ENCODE peak calls at places on chromosomes 16 and 17, in eight cellular contexts. F, G, X, T, I, Q, P and W are unnamed samples.
A peak's percentile ranks its signal among the peaks of the same experiment; 100 is the strongest.

GRCh38 chr16:9136596-9136995 is 45.2 kb downstream of the HAPSTR1 start:
- DNase-seq in F (no peak), G (peak; percentile 18), X (no peak), T (no peak), I (no peak), Q (no peak), P (peak; percentile 2), W (no peak)

GRCh38 chr16:89319628-89319882 is 102.1 kb downstream of the ZNF778 start:
- DNase-seq in F (no peak), G (no peak), X (no peak), T (no peak), I (no peak), Q (no peak), P (no peak), W (no peak)

GRCh38 chr17:8859029-8859803 is 8.3 kb downstream of the PIK3R6 start:
- DNase-seq in F (no peak), G (no peak), X (peak; percentile 96), T (no peak), I (no peak), Q (peak; percentile 25), P (no peak), W (peak; percentile 37)

GRCh38 chr17:2713881-2714280 is 2.3 kb upstream of the CLUH start:
- DNase-seq in F (no peak), G (no peak), X (no peak), T (no peak), I (no peak), Q (no peak), P (no peak), W (no peak)

GRCh38 chr17:34173221-34173620 is 81.9 kb upstream of the CCL2 start:
- DNase-seq in F (no peak), G (no peak), X (peak; percentile 91), T (no peak), I (no peak), Q (no peak), P (no peak), W (peak; percentile 16)

GRCh38 chr17:19013806-19014627 is 9.5 kb upstream of the FAM83G start:
- DNase-seq in F (peak; percentile 52), G (peak; percentile 25), X (no peak), T (no peak), I (no peak), Q (no peak), P (no peak), W (no peak)

GRCh38 chr16:49345829-49346228 is 27.8 kb upstream of the C16orf78 start:
- DNase-seq in F (no peak), G (no peak), X (no peak), T (no peak), I (no peak), Q (no peak), P (no peak), W (no peak)

GRCh38 chr17:58303981-58304734 is 23.4 kb upstream of the MPO start:
- DNase-seq in F (no peak), G (no peak), X (peak; percentile 36), T (no peak), I (no peak), Q (peak; percentile 73), P (peak; percentile 51), W (peak; percentile 62)

GRCh38 chr16:19860146-19861030 is 24.3 kb downstream of the GPRC5B start:
- DNase-seq in F (no peak), G (no peak), X (no peak), T (peak; percentile 98), I (no peak), Q (no peak), P (no peak), W (peak; percentile 82)

GRCh38 chr16:50516890-50517289 is 31.3 kb upstream of the NKD1 start:
- DNase-seq in F (no peak), G (no peak), X (no peak), T (no peak), I (no peak), Q (no peak), P (no peak), W (no peak)

GRCh38 chr17:55750750-55751641 is at the start of gene PCTP:
- DNase-seq in F (peak; percentile 95), G (peak; percentile 97), X (peak; percentile 86), T (peak; percentile 45), I (peak; percentile 87), Q (peak; percentile 81), P (peak; percentile 96), W (peak; percentile 93)

GRCh38 chr16:23640669-23640958 is 496 bp downstream of the PALB2 start:
- DNase-seq in F (no peak), G (no peak), X (peak; percentile 11), T (no peak), I (no peak), Q (no peak), P (no peak), W (peak; percentile 6)

GRCh38 chr16:1788095-1788707 is 5.3 kb downstream of the IGFALS start:
- DNase-seq in F (no peak), G (no peak), X (no peak), T (no peak), I (no peak), Q (no peak), P (no peak), W (no peak)

GRCh38 chr17:19717031-19717360 is 612 bp upstream of the SLC47A2 start:
- DNase-seq in F (no peak), G (no peak), X (no peak), T (no peak), I (no peak), Q (no peak), P (no peak), W (no peak)

GRCh38 chr17:41559548-41559947 is 12.3 kb downstream of the KRT9 start:
- DNase-seq in F (no peak), G (no peak), X (peak; percentile 63), T (no peak), I (no peak), Q (no peak), P (no peak), W (peak; percentile 35)

GRCh38 chr16:23186171-23186570 is 3.6 kb downstream of the SCNN1G start:
- DNase-seq in F (no peak), G (no peak), X (no peak), T (no peak), I (no peak), Q (no peak), P (no peak), W (no peak)

GRCh38 chr17:39246274-39246673 is 20.5 kb upstream of the STAC2 start:
- DNase-seq in F (no peak), G (no peak), X (no peak), T (no peak), I (no peak), Q (no peak), P (no peak), W (no peak)

GRCh38 chr17:17388657-17389496 is 85.7 kb downstream of the NT5M start:
- DNase-seq in F (no peak), G (peak; percentile 39), X (no peak), T (peak; percentile 81), I (no peak), Q (no peak), P (no peak), W (no peak)

GRCh38 chr16:58459344-58460218 is 40.4 kb upstream of the NDRG4 start:
- DNase-seq in F (no peak), G (no peak), X (peak; percentile 75), T (peak; percentile 12), I (no peak), Q (no peak), P (no peak), W (peak; percentile 61)

GRCh38 chr16:12801511-12802042 is 2.1 kb downstream of the CPPED1 start:
- DNase-seq in F (no peak), G (no peak), X (peak; percentile 80), T (peak; percentile 16), I (no peak), Q (no peak), P (peak; percentile 18), W (peak; percentile 90)

GRCh38 chr17:7528842-7529241 is 20.0 kb upstream of the TNFSF12 start:
- DNase-seq in F (no peak), G (no peak), X (no peak), T (no peak), I (no peak), Q (no peak), P (no peak), W (no peak)

DNA sequence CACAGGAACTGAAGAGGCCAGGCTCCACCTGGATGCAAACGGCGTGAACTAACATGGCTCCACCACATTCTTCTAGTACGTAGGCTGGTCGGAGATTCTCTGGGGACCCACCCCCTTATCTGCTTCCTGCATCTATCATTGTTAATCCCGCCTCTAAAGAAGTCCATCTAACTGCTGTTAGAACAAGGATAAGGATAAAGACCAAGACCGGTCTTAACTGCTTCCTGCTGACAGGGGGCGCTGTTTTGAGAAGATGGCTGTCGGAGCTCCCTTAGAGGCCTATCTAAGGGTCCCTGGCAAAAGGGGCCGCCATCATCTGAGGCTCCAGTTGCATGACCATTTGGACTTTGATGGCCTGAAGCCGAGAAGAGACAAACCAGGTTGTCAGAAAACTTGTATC is 25.8 kb upstream of the TNFSF12 start:
- DNase-seq in F (no peak), G (no peak), X (peak; percentile 20), T (no peak), I (no peak), Q (peak; percentile 54), P (peak; percentile 31), W (peak; percentile 26)
- TF ChIP-seq CTCF in F (no peak), G (peak; percentile 33), X (peak; percentile 35), T (peak; percentile 14), I (peak; percentile 46), Q (peak; percentile 66), P (peak; percentile 50), W (peak; percentile 56)

GRCh38 chr17:44911133-44912001 is 3.9 kb downstream of the GFAP start:
- DNase-seq in F (no peak), G (peak; percentile 65), X (peak; percentile 49), T (no peak), I (no peak), Q (peak; percentile 66), P (peak; percentile 72), W (peak; percentile 60)
- H3K4me3 ChIP-seq in F (no peak overlapping the region), G (peak overlapping the region; percentile 51), X (peak overlapping the region; percentile 1), T (no peak overlapping the region), I (peak overlapping the region; percentile 55), Q (no peak overlapping the region), P (no peak overlapping the region), W (peak overlapping the region; percentile 24)

GRCh38 chr16:67407788-67408452 is 8.4 kb downstream of the ZDHHC1 start:
- DNase-seq in F (no peak), G (no peak), X (no peak), T (no peak), I (no peak), Q (no peak), P (no peak), W (no peak)
- TF ChIP-seq CTCF in F (no peak), G (no peak), X (peak; percentile 1), T (no peak), I (no peak), Q (no peak), P (no peak), W (no peak)

DNA sequence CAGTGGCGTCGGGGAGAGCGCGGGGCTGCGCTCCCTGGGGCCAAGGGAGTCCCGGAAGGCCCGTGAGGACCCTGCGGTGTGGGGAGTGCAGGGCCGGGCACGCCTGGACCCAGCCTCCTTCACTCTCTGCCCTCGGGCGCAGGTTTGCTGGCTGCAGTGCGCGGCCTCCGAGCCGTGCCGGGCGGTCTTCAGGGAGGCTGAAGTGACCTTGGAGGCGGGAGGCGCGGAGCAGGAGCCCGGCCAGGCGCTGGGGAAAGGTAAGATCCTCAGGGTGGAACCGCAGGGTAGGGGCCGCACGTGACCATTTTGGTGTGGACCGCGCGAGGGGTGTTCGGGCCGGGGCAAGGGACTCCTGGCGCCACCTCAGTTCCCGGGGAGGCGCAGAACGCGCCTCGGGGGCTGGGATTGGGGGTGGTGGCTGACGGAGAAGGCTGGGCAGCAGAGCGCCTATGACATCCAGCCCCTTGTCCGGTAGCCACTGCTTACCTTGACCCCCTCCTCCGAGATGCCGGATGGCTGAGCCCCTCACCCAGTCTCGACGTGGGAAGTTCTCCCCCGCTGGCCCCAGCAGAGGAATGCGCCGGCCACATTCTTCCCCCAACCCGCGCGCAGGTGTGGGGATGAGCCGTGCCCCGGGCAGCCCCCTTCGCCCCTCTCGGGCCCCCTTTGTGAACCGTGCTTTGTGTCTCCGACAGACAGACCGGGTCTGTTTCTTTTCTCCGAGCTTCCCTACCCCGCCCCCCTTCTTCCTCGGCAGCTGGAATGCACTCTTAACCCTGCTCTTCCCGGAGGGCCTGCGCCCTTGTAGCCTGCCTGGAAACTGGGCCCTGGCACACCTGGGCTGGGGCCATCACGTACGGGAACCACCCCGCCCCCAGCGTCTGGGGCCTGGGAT is 631 bp downstream of the CDH3 start:
- DNase-seq in F (peak; percentile 49), G (no peak), X (no peak), T (no peak), I (no peak), Q (no peak), P (no peak), W (no peak)
- H3K4me3 ChIP-seq in F (no peak overlapping the region), G (no peak overlapping the region), X (no peak overlapping the region), T (peak overlapping the region; percentile 9), I (peak overlapping the region; percentile 49), Q (peak overlapping the region; percentile 37), P (no peak overlapping the region), W (no peak overlapping the region)